ENCODE peak calls at places on chromosomes 11 and 22, in five cellular contexts. E is fibroblast of lung; R is CD4-positive, alpha-beta T cell; Q is spleen; N is RWPE1. Y is an unnamed sample.

GRCh38 chr22:16974298-16975084 is 33.5 kb downstream of the GAB4 start:
- DNase-seq in E (no peak), N (no peak), Q (no peak), R (no peak), Y (no peak)

GRCh38 chr22:32986773-32987050 is 71.5 kb downstream of the SYN3 start:
- DNase-seq in E (peak), Q (no peak), N (no peak), R (no peak), Y (no peak)

GRCh38 chr22:46390652-46391301 is 55.3 kb downstream of the TRMU start:
- DNase-seq in E (peak), R (no peak), Q (no peak), N (peak), Y (peak)

GRCh38 chr11:75029836-75030631 is 41.3 kb downstream of the NEU3 start:
- DNase-seq in E (no peak), Q (no peak), R (no peak), N (no peak), Y (no peak)

GRCh38 chr11:102940714-102941588 is 14.6 kb downstream of the MMP13 start:
- DNase-seq in E (peak), R (no peak), N (peak), Q (no peak), Y (no peak)

GRCh38 chr22:23233084-23233501 is 52.8 kb downstream of the BCR start:
- DNase-seq in R (no peak), Q (no peak), E (peak), N (no peak), Y (no peak)

GRCh38 chr11:36123353-36124220 is 165.6 kb downstream of the COMMD9 start:
- DNase-seq in E (no peak), Q (no peak), R (no peak), N (no peak), Y (no peak)

GRCh38 chr11:95282337-95282751 is 51.3 kb upstream of the SESN3 start:
- DNase-seq in Q (no peak), N (no peak), R (no peak), E (no peak), Y (no peak)

GRCh38 chr11:112613051-112613972 is 347.9 kb upstream of the NCAM1 start:
- DNase-seq in N (peak), E (peak), R (no peak), Q (no peak), Y (no peak)

GRCh38 chr11:830295-831131 is 2.2 kb upstream of the CD151 start:
- DNase-seq in N (no peak), E (peak), Q (peak), R (peak), Y (no peak)

GRCh38 chr11:78898376-78898775 is 323.7 kb upstream of the NARS2 start:
- DNase-seq in R (no peak), Q (no peak), N (no peak), E (no peak), Y (no peak)

GRCh38 chr11:101127699-101128570 is 1.7 kb downstream of the PGR start:
- DNase-seq in R (no peak), N (no peak), Q (peak), E (no peak), Y (no peak)

GRCh38 chr22:36497910-36498669 is 8.8 kb downstream of the FOXRED2 start:
- DNase-seq in N (no peak), E (no peak), R (no peak), Q (no peak), Y (no peak)

GRCh38 chr11:35047179-35047578 is 91.8 kb upstream of the CD44 start:
- DNase-seq in E (no peak), N (no peak), R (peak), Q (no peak), Y (no peak)

GRCh38 chr11:117796456-117797428 is at the start of gene DSCAML1:
- DNase-seq in N (no peak), Q (no peak), R (peak), E (no peak), Y (no peak)

GRCh38 chr11:44949160-44950035 is 1.3 kb downstream of the TP53I11 start:
- DNase-seq in N (no peak), E (peak), Q (peak), R (peak), Y (no peak)

GRCh38 chr11:133343951-133344350 is 188.3 kb downstream of the OPCML start:
- DNase-seq in Q (no peak), N (no peak), R (no peak), E (peak), Y (no peak)

GRCh38 chr22:49197500-49197899 is 630.2 kb downstream of the BRD1 start:
- DNase-seq in Q (peak), E (no peak), N (no peak), R (no peak), Y (peak)

GRCh38 chr11:76327756-76328388 is 53.1 kb downstream of the THAP12 start:
- DNase-seq in Q (no peak), R (no peak), E (no peak), N (no peak), Y (peak)

GRCh38 chr11:45904309-45904915 is 2.7 kb downstream of the FREY1 start:
- DNase-seq in R (no peak), Q (no peak), N (no peak), E (no peak), Y (no peak)

GRCh38 chr11:6365659-6366058 is 24.6 kb upstream of the SMPD1 start:
- DNase-seq in N (no peak), Q (no peak), E (no peak), R (no peak), Y (no peak)

GRCh38 chr11:76690736-76691135 is 20.2 kb upstream of the LRRC32 start:
- DNase-seq in N (no peak), Q (no peak), R (no peak), E (no peak), Y (no peak)

GRCh38 chr11:120215634-120216033 is 4.8 kb downstream of the OAF start:
- DNase-seq in R (no peak), Q (no peak), E (peak), N (no peak), Y (no peak)

GRCh38 chr22:33480118-33480517 is 421.9 kb upstream of the SYN3 start:
- DNase-seq in N (no peak), Q (no peak), R (no peak), E (no peak), Y (no peak)

GRCh38 chr11:121563900-121564822 is 111.4 kb upstream of the SORL1-AS1 start:
- DNase-seq in R (no peak), Q (no peak), E (peak), N (no peak), Y (no peak)

GRCh38 chr11:128599729-128600128 is 12.4 kb upstream of the ETS1 start:
- DNase-seq in R (no peak), N (no peak), E (peak), Q (no peak), Y (no peak)

GRCh38 chr11:67667490-67668190 is 6.8 kb downstream of the ALDH3B2 start:
- DNase-seq in Q (peak), R (no peak), E (no peak), N (no peak), Y (peak)

GRCh38 chr11:107561688-107562087 is 3.8 kb downstream of the ALKBH8 start:
- DNase-seq in E (peak), N (no peak), Q (no peak), R (no peak), Y (no peak)

GRCh38 chr11:58719406-58720117 is 12.2 kb downstream of the GLYAT start:
- DNase-seq in Q (no peak), N (no peak), R (no peak), E (no peak), Y (no peak)

GRCh38 chr11:116835791-116836647 is 1.4 kb downstream of the APOA1 start:
- DNase-seq in N (peak), R (peak), Q (peak), E (peak), Y (no peak)

GRCh38 chr11:9796854-9797253 is 133.0 kb downstream of the SWAP70 start:
- DNase-seq in Q (no peak), N (no peak), E (no peak), R (no peak), Y (no peak)

GRCh38 chr11:32334822-32335221 is 100.5 kb downstream of the WT1 start:
- DNase-seq in N (no peak), R (no peak), E (no peak), Q (no peak), Y (no peak)

GRCh38 chr11:7613394-7613720 is 59.9 kb downstream of the CYB5R2 start:
- DNase-seq in N (no peak), R (no peak), Q (no peak), E (no peak), Y (no peak)

GRCh38 chr22:40628354-40629042 is 8.0 kb downstream of the MRTFA start:
- DNase-seq in Q (no peak), E (peak), N (no peak), R (no peak), Y (no peak)

GRCh38 chr11:14144905-14145304 is 182.4 kb downstream of the SPON1 start:
- DNase-seq in N (no peak), R (no peak), Q (no peak), E (no peak), Y (no peak)

GRCh38 chr11:134524201-134524600 is 112.2 kb upstream of the B3GAT1 start:
- DNase-seq in N (no peak), Q (peak), E (no peak), R (no peak), Y (peak)

GRCh38 chr11:44593194-44593593 is 27.7 kb downstream of the CD82 start:
- DNase-seq in R (no peak), N (no peak), Q (no peak), E (no peak), Y (no peak)

GRCh38 chr22:34567367-34567766 is 498.6 kb upstream of the ISX start:
- DNase-seq in E (no peak), R (no peak), N (no peak), Q (no peak), Y (no peak)

GRCh38 chr22:44665115-44665514 is 36.9 kb upstream of the PRR5 start:
- DNase-seq in N (no peak), R (no peak), Q (no peak), E (no peak), Y (no peak)

GRCh38 chr11:108664730-108665525 is at the start of gene DDX10:
- DNase-seq in Q (peak), N (peak), E (peak), R (peak), Y (peak)
- TF ChIP-seq CTCF in Q (no peak), N (no peak), E (no peak), R (no peak), Y (peak)

DNA sequence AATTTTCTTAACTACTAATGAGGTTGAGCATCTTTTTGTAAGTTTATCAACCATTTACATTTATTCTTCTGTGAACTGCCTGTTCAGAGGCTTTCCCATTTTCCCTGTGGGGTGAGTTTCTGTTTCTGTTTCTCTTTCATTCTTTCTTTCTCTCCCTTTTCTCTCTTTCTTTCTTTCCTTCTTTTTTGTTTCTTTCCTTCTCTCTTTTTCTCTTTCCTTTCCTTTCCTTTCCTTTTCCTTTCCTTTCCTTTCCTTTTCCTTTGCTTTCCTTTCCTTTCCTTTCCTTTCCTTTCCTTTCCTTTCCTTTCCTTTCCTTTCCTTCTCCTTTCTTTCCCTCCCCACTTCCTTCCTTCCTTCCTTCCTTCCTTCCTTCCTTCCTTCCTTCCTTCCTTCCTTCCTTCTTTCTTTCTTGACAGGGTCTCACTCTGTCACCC is 8.0 kb upstream of the ZBED5 start:
- DNase-seq in R (no peak), Q (no peak), E (no peak), N (no peak), Y (no peak)
- TF ChIP-seq CTCF in R (no peak), Q (no peak), E (no peak), N (no peak), Y (no peak)

GRCh38 chr11:43462359-43462758 is 103.6 kb downstream of the TTC17 start:
- DNase-seq in Q (no peak), R (no peak), N (no peak), E (no peak), Y (no peak)

DNA sequence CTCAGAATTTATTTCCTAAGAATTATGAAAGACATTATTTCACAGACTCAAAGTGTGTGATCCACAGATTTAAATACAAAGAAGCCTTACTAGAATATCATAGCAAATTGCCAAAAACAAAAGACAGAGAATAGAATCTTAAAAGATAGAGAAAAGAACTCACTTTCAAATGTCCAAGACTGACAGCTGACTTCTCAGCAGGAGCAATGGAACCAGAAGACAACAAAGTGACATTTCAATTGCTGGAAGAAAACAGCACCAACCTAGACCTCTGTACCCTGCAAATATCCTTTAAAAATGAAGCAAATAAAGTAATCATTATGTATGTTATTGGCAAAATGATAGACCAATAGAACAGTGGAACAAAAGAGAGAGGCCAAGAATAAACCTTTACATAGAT is 109.2 kb downstream of the TTC17 start:
- DNase-seq in R (no peak), N (no peak), Q (no peak), E (no peak), Y (no peak)
- TF ChIP-seq CTCF in R (no peak), N (no peak), Q (no peak), E (no peak), Y (no peak)

DNA sequence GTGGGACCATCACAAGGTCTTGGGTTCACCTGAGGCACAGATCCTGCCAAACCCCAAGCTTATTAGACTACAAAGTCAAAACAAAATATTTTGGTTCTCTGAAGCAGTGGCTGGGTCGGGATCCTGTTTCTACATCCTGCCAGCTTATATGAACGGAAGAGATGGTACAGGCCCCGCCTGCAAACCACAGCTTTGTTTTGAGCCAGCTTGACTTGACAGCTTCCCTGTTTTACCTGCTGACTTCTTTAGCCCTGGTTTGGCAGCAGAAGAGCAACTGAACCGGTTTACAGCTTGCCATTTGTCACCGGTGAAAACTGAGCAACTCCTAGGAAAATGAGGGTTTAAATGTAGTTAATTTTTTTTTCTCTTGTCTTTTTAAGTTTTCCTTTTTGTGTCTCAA is 11.4 kb downstream of the PACS1 start:
- DNase-seq in R (peak), E (peak), Q (peak), N (peak), Y (no peak)
- TF ChIP-seq CTCF in R (no peak), E (no peak), Q (no peak), N (no peak), Y (no peak)

GRCh38 chr11:100010393-100010792 is 676.7 kb upstream of the ARHGAP42 start:
- DNase-seq in R (no peak), Q (no peak), N (no peak), E (no peak), Y (no peak)
- TF ChIP-seq CTCF in R (no peak), Q (no peak), N (no peak), E (no peak), Y (no peak)

GRCh38 chr11:61126266-61126665 is 24.0 kb downstream of the CD5 start:
- DNase-seq in Q (no peak), R (no peak), N (no peak), E (no peak), Y (no peak)
- TF ChIP-seq CTCF in Q (no peak), R (no peak), N (no peak), E (no peak), Y (peak)

GRCh38 chr11:106262852-106263251 is 185.4 kb downstream of the AASDHPPT start:
- DNase-seq in Q (no peak), N (no peak), R (no peak), E (peak), Y (no peak)
- TF ChIP-seq CTCF in Q (no peak), N (no peak), R (no peak), E (no peak), Y (peak)